ENCODE peak calls at places on chromosomes 16 and 17, in ten cellular contexts. Q is activated B cell treated with CpG ODN at 0.5 μM for 24 hours, U is cardiac fibroblast, Y is nephron progenitor cell, H is fibroblast of mammary gland, R is fibroblast of villous mesenchyme, C is AG10803, X is colonic mucosa, M is endodermal cell, A is prostate gland. E is an unnamed sample.

GRCh38 chr16:66416981-66417700 is 10.0 kb upstream of the BEAN1 start:
- DNase-seq in Q (no peak), U (no peak), Y (no peak), H (peak), R (peak), C (peak), X (peak), M (no peak), A (no peak), E (no peak)

GRCh38 chr17:66644311-66644710 is 190.6 kb upstream of the CACNG5 start:
- DNase-seq in Q (no peak), U (no peak), Y (no peak), H (no peak), R (no peak), C (no peak), X (no peak), M (no peak), A (no peak), E (no peak)

GRCh38 chr16:11586856-11587642 is at the start of gene LITAF:
- DNase-seq in Q (peak), U (peak), Y (peak), H (no peak), R (peak), C (peak), X (peak), M (peak), A (peak), E (peak)

GRCh38 chr16:78866556-78866955 is 734.0 kb downstream of the MAF start:
- DNase-seq in Q (no peak), U (no peak), Y (no peak), H (no peak), R (no peak), C (no peak), X (no peak), M (no peak), A (peak), E (no peak)

GRCh38 chr16:86294535-86294934 is 215.8 kb upstream of the FOXF1 start:
- DNase-seq in Q (no peak), U (no peak), Y (no peak), H (no peak), R (peak), C (no peak), X (peak), M (no peak), A (no peak), E (no peak)

GRCh38 chr16:30958164-30959083 is 870 bp downstream of the SETD1A start:
- DNase-seq in Q (no peak), U (peak), Y (no peak), H (peak), R (peak), C (peak), X (peak), M (peak), A (no peak), E (no peak)

GRCh38 chr16:23510154-23510914 is at the start of gene GGA2:
- DNase-seq in Q (peak), U (peak), Y (peak), H (peak), R (peak), C (peak), X (peak), M (peak), A (peak), E (peak)

GRCh38 chr16:1495281-1496262 is 2.4 kb downstream of the TELO2 start:
- DNase-seq in Q (no peak), U (no peak), Y (no peak), H (no peak), R (no peak), C (no peak), X (no peak), M (no peak), A (no peak), E (no peak)

GRCh38 chr17:77700165-77700881 is 258.2 kb upstream of the TNRC6C start:
- DNase-seq in Q (no peak), U (no peak), Y (no peak), H (no peak), R (no peak), C (no peak), X (no peak), M (peak), A (no peak), E (no peak)

GRCh38 chr17:48510761-48511604 is 19.8 kb downstream of the HOXB1 start:
- DNase-seq in Q (no peak), U (peak), Y (no peak), H (peak), R (peak), C (peak), X (no peak), M (no peak), A (no peak), E (no peak)

GRCh38 chr16:48282636-48283263 is 35.4 kb upstream of the ABCC11 start:
- DNase-seq in Q (no peak), U (peak), Y (no peak), H (no peak), R (peak), C (no peak), X (no peak), M (no peak), A (no peak), E (no peak)

GRCh38 chr16:586645-587590 is 2.9 kb upstream of the RAB40C start:
- DNase-seq in Q (peak), U (no peak), Y (no peak), H (no peak), R (no peak), C (no peak), X (no peak), M (no peak), A (no peak), E (no peak)

GRCh38 chr17:65920996-65921395 is 270.9 kb downstream of the CEP112 start:
- DNase-seq in Q (no peak), U (no peak), Y (no peak), H (no peak), R (no peak), C (no peak), X (no peak), M (no peak), A (no peak), E (no peak)

GRCh38 chr16:78130950-78131349 is 31.5 kb downstream of the WWOX start:
- DNase-seq in Q (no peak), U (no peak), Y (no peak), H (no peak), R (no peak), C (no peak), X (no peak), M (no peak), A (no peak), E (no peak)

GRCh38 chr17:21039839-21040575 is 2.8 kb downstream of the USP22 start:
- DNase-seq in Q (no peak), U (peak), Y (no peak), H (peak), R (peak), C (peak), X (peak), M (no peak), A (no peak), E (no peak)

GRCh38 chr16:88835818-88836217 is 20.9 kb downstream of the GALNS start:
- DNase-seq in Q (no peak), U (no peak), Y (no peak), H (no peak), R (no peak), C (no peak), X (no peak), M (no peak), A (no peak), E (no peak)

GRCh38 chr17:69908599-69909368 is 166.2 kb upstream of the KCNJ16 start:
- DNase-seq in Q (no peak), U (no peak), Y (no peak), H (no peak), R (no peak), C (peak), X (no peak), M (no peak), A (no peak), E (no peak)

GRCh38 chr17:5055543-5055942 is 20.3 kb upstream of the SLC52A1 start:
- DNase-seq in Q (no peak), U (no peak), Y (no peak), H (no peak), R (no peak), C (no peak), X (no peak), M (peak), A (no peak), E (no peak)

GRCh38 chr17:73226556-73227172 is 33.8 kb downstream of the COG1 start:
- DNase-seq in Q (no peak), U (peak), Y (no peak), H (no peak), R (peak), C (peak), X (no peak), M (no peak), A (no peak), E (no peak)

GRCh38 chr17:34163681-34164080 is 91.4 kb upstream of the CCL2 start:
- DNase-seq in Q (no peak), U (peak), Y (no peak), H (peak), R (peak), C (peak), X (no peak), M (peak), A (no peak), E (no peak)

GRCh38 chr17:58189436-58190146 is 2.9 kb upstream of the EPX start:
- DNase-seq in Q (no peak), U (peak), Y (no peak), H (peak), R (peak), C (peak), X (no peak), M (no peak), A (no peak), E (no peak)

GRCh38 chr16:10871157-10871991 is 5.6 kb upstream of the CIITA start:
- DNase-seq in Q (peak), U (peak), Y (no peak), H (peak), R (peak), C (peak), X (peak), M (no peak), A (peak), E (no peak)

GRCh38 chr17:7885357-7886226 is 3.0 kb upstream of the CHD3 start:
- DNase-seq in Q (peak), U (peak), Y (peak), H (no peak), R (peak), C (no peak), X (peak), M (peak), A (peak), E (no peak)

GRCh38 chr17:64658931-64659330 is 3.2 kb downstream of the SMURF2 start:
- DNase-seq in Q (no peak), U (peak), Y (no peak), H (peak), R (no peak), C (peak), X (no peak), M (no peak), A (no peak), E (no peak)

GRCh38 chr16:66150691-66151090 is 215.8 kb upstream of the CDH5 start:
- DNase-seq in Q (no peak), U (peak), Y (no peak), H (peak), R (peak), C (peak), X (no peak), M (no peak), A (no peak), E (no peak)

GRCh38 chr16:19008245-19008644 is 24.5 kb downstream of the TMC7 start:
- DNase-seq in Q (no peak), U (peak), Y (no peak), H (peak), R (peak), C (peak), X (no peak), M (no peak), A (no peak), E (no peak)

GRCh38 chr16:78633551-78633950 is 534.1 kb downstream of the WWOX start:
- DNase-seq in Q (no peak), U (no peak), Y (no peak), H (no peak), R (no peak), C (no peak), X (no peak), M (no peak), A (no peak), E (no peak)

GRCh38 chr17:49090885-49091594 is 41.5 kb upstream of the B4GALNT2 start:
- DNase-seq in Q (no peak), U (no peak), Y (no peak), H (no peak), R (no peak), C (no peak), X (no peak), M (no peak), A (no peak), E (no peak)

GRCh38 chr17:39139137-39139516 is 12.3 kb downstream of the PLXDC1 start:
- DNase-seq in Q (no peak), U (peak), Y (no peak), H (peak), R (peak), C (peak), X (no peak), M (no peak), A (no peak), E (no peak)

GRCh38 chr17:4497101-4497824 is 1.4 kb upstream of the SPNS2 start:
- DNase-seq in Q (peak), U (no peak), Y (no peak), H (peak), R (no peak), C (peak), X (no peak), M (no peak), A (no peak), E (no peak)

GRCh38 chr17:77535892-77536291 is 395.1 kb downstream of the SEC14L1 start:
- DNase-seq in Q (no peak), U (peak), Y (no peak), H (no peak), R (no peak), C (no peak), X (no peak), M (peak), A (no peak), E (no peak)

GRCh38 chr16:51337662-51338061 is 186.6 kb upstream of the SALL1 start:
- DNase-seq in Q (no peak), U (no peak), Y (no peak), H (no peak), R (no peak), C (no peak), X (no peak), M (peak), A (no peak), E (no peak)

GRCh38 chr16:28136751-28137434 is 73.4 kb upstream of the GSG1L start:
- DNase-seq in Q (no peak), U (peak), Y (no peak), H (no peak), R (peak), C (no peak), X (no peak), M (no peak), A (no peak), E (no peak)

GRCh38 chr16:53952215-53953208 is 248.6 kb downstream of the FTO start:
- DNase-seq in Q (no peak), U (peak), Y (no peak), H (peak), R (peak), C (no peak), X (no peak), M (no peak), A (no peak), E (no peak)

GRCh38 chr16:85751665-85752501 is 987 bp upstream of the C16orf74 start:
- DNase-seq in Q (peak), U (no peak), Y (no peak), H (no peak), R (no peak), C (no peak), X (no peak), M (peak), A (no peak), E (no peak)

GRCh38 chr16:6725634-6726331 is 606.9 kb upstream of the RBFOX1 start:
- DNase-seq in Q (no peak), U (no peak), Y (no peak), H (no peak), R (no peak), C (no peak), X (no peak), M (no peak), A (no peak), E (no peak)

GRCh38 chr16:56281256-56281805 is 90.0 kb downstream of the GNAO1 start:
- DNase-seq in Q (no peak), U (no peak), Y (no peak), H (peak), R (no peak), C (no peak), X (no peak), M (peak), A (no peak), E (no peak)
- TF ChIP-seq CTCF in Q (no peak), U (peak), Y (peak), H (peak), R (peak), C (peak), X (no peak), M (peak), A (no peak), E (no peak)

DNA sequence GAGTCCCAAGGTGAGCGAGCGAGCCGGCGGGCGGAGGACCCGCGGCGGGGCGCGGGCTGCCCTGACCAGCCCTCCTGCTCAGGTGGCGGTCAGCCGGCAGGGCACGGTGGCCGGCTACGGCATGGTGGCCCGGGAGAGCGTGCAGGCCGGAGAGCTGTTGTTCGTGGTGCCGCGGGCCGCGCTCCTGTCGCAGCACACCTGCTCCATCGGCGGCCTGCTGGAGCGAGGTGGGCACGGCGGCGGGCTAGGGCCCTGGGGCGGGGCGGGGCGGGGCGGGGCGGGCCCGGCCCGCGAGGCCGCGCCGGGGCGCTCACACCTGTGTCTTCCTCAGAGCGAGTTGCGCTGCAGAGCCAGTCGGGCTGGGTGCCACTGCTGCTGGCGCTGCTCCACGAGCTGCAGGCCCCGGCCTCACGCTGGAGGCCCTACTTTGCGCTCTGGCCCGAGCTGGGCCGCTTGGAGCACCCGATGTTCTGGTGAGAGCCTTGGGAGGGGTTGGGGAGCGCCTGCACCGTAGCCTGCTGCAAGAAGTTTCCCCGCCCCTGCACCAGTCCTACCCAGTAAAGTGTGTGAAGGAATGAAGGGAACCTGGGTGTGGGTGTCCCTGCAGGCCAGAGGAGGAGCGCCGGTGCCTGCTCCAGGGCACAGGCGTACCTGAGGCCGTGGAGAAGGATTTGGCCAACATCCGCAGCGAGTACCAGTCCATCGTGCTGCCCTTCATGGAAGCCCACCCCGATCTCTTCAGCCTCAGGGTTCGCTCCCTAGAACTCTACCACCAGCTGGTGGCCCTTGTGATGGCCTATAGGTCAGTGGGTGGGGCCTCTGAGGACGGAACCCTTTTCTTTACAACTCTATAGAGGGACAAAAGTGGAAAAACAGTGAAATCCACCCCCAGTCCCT is 802 bp downstream of the SETD6 start:
- DNase-seq in Q (no peak), U (peak), Y (peak), H (no peak), R (no peak), C (no peak), X (peak), M (peak), A (no peak), E (no peak)
- TF ChIP-seq CTCF in Q (no peak), U (no peak), Y (no peak), H (no peak), R (no peak), C (no peak), X (no peak), M (peak), A (peak), E (no peak)

GRCh38 chr17:74750327-74751069 is 2.1 kb downstream of the NHERF1 start:
- DNase-seq in Q (no peak), U (no peak), Y (no peak), H (no peak), R (no peak), C (no peak), X (peak), M (no peak), A (no peak), E (no peak)
- TF ChIP-seq CTCF in Q (no peak), U (no peak), Y (no peak), H (no peak), R (no peak), C (no peak), X (no peak), M (no peak), A (no peak), E (no peak)

GRCh38 chr17:42118545-42118944 is 2.6 kb downstream of the KAT2A start:
- DNase-seq in Q (no peak), U (peak), Y (no peak), H (peak), R (peak), C (no peak), X (no peak), M (peak), A (no peak), E (no peak)
- TF ChIP-seq CTCF in Q (no peak), U (peak), Y (peak), H (peak), R (peak), C (peak), X (no peak), M (peak), A (peak), E (no peak)

DNA sequence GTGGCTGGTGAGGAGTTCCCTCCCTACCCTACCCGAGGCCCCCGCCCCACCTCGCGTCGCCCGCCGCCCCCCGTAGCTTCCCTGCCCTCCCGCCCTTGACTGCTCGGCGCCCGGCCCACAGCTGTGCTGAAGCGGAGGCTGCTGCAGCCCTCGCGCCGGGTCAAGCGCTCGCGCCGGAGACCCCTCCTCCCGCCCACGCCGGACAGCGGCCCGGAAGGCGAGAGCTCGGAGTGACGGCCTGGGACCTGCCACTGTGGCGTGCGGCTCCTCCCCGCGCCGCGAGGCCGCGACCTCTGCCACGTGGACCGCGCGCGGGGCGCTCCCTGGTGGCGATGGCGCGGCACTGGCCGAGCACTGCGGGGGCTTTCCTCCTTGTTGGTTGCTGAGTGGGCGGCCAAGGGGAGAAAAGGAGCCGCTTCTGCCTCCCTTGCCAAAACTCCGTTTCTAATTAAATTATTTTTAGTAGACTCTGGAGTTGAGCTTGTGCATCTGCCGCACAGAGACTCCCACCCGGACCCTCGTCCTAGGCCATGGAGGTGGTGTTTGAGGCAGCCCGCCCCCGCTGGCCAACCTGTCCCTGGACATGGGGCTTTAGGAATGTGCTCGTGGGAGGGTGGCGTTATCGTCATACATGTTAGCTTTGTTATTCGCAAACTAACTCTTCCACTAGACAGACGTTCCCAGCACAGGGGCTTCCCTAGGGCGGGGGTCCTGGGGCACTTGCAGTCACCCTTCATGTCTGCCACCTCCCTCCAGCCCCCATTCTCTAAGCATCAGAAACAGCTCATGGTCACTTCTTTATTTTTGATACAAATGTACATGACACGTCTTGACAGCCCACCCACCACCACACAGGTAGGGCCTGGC is 4.4 kb downstream of the TP53I13 start:
- DNase-seq in Q (peak), U (peak), Y (peak), H (peak), R (peak), C (peak), X (peak), M (peak), A (no peak), E (no peak)
- TF ChIP-seq CTCF in Q (no peak), U (peak), Y (peak), H (peak), R (peak), C (peak), X (peak), M (peak), A (peak), E (no peak)